ENCODE peak calls at places on chromosomes 11 and 22, in nine cellular contexts. W is IMR-90; R is stimulated activated CD4-positive, alpha-beta T cell treated with anti-CD3 and anti-CD28 coated beads, Interleukin-2, amount 100 ng/mL, for 24 hours; D is activated T-helper 9 cell treated with anti-CD3 and anti-CD28 coated beads, Interleukin-2, amount 50 U/mL, for 16 hours; M is T-cell; C is trophoblast cell; V is uterus; F is GM04503; J is left ventricle myocardium inferior. P is an unnamed sample.

GRCh38 chr11:2981130-2981529 is 11.0 kb downstream of the NAP1L4 start:
- DNase-seq in D (no peak), F (no peak), V (no peak), J (no peak), M (no peak), R (no peak), C (no peak), W (no peak), P (no peak)

GRCh38 chr11:102120006-102120405 is 9.8 kb downstream of the YAP1 start:
- DNase-seq in J (no peak), R (no peak), F (no peak), D (no peak), M (no peak), W (peak), V (no peak), C (no peak), P (no peak)

GRCh38 chr11:108963118-108963517 is 298.2 kb downstream of the DDX10 start:
- DNase-seq in W (no peak), F (peak), R (no peak), V (no peak), M (no peak), J (no peak), C (no peak), D (no peak), P (no peak)

GRCh38 chr11:117815262-117815803 is 9.2 kb downstream of the FXYD2 start:
- DNase-seq in F (no peak), V (no peak), R (peak), J (no peak), D (peak), C (peak), M (peak), W (no peak), P (no peak)

GRCh38 chr22:30876925-30877553 is 91.5 kb downstream of the MORC2 start:
- DNase-seq in C (no peak), M (no peak), F (peak), D (no peak), V (no peak), R (no peak), W (peak), J (peak), P (peak)

GRCh38 chr22:45268167-45268957 is 16.4 kb upstream of the UPK3A start:
- DNase-seq in W (no peak), V (peak), F (no peak), C (no peak), R (no peak), M (no peak), D (peak), J (no peak), P (peak)

GRCh38 chr11:46278387-46279173 is 1.1 kb downstream of the CREB3L1 start:
- DNase-seq in J (peak), M (no peak), W (peak), D (no peak), V (peak), F (no peak), C (no peak), R (peak), P (peak)

GRCh38 chr11:43316451-43316850 is 4.7 kb downstream of the API5 start:
- DNase-seq in W (peak), R (no peak), C (no peak), M (no peak), F (no peak), J (no peak), D (no peak), V (no peak), P (no peak)

GRCh38 chr11:42770444-42771065 is 541.2 kb upstream of the API5 start:
- DNase-seq in R (no peak), F (no peak), M (no peak), C (peak), J (no peak), W (no peak), V (no peak), D (no peak), P (no peak)

GRCh38 chr11:1292018-1292643 is 17.3 kb downstream of the TOLLIP start:
- DNase-seq in C (no peak), J (no peak), D (no peak), M (no peak), V (peak), F (no peak), W (no peak), R (no peak), P (no peak)

GRCh38 chr11:86987687-86988086 is 32.5 kb upstream of the FZD4 start:
- DNase-seq in J (no peak), M (no peak), D (no peak), C (no peak), R (no peak), V (no peak), W (no peak), F (no peak), P (no peak)

GRCh38 chr11:11538277-11538960 is 83.4 kb downstream of the GALNT18 start:
- DNase-seq in J (peak), C (no peak), D (no peak), M (no peak), W (no peak), V (no peak), R (no peak), F (no peak), P (peak)

GRCh38 chr11:65861533-65862183 is 1.4 kb downstream of the MUS81 start:
- DNase-seq in M (no peak), V (peak), J (no peak), F (no peak), R (no peak), D (no peak), C (no peak), W (no peak), P (no peak)

GRCh38 chr22:50118557-50119168 is 28.9 kb downstream of the MOV10L1 start:
- DNase-seq in M (no peak), J (no peak), W (peak), V (peak), R (no peak), D (no peak), F (no peak), C (no peak), P (peak)

GRCh38 chr22:31055322-31056159 is 25.6 kb upstream of the SMTN start:
- DNase-seq in V (peak), C (peak), R (no peak), D (no peak), F (peak), M (no peak), J (peak), W (peak), P (peak)